ENCODE peak calls at places on chromosomes 4 and X, in nine cellular contexts. V is OCI-LY7, U is GM23338, J is GM23248, Z is SK-N-SH, G is neural progenitor cell, A is PC-3, F is HCT116, R is MM.1S. C is an unnamed sample.

GRCh38 chr4:57044996-57045395 is 65.2 kb downstream of the IGFBP7 start:
- DNase-seq in V (no peak), U (no peak), J (peak; percentile 44), Z (no peak), G (no peak), A (peak; percentile 69), F (no peak), R (no peak), C (no peak)

GRCh38 chr4:42673084-42673429 is 16.2 kb upstream of the ATP8A1 start:
- DNase-seq in V (peak; percentile 42), U (no peak), J (peak; percentile 61), Z (no peak), G (no peak), A (no peak), F (no peak), R (no peak), C (peak; percentile 54)

GRCh38 chr4:84678976-84679744 is 96.2 kb downstream of the CDS1 start:
- DNase-seq in V (no peak), U (no peak), J (peak; percentile 2), Z (no peak), G (no peak), A (no peak), F (no peak), R (no peak), C (no peak)

GRCh38 chr4:169369634-169370033 is 98.9 kb upstream of the SH3RF1 start:
- DNase-seq in V (no peak), U (peak; percentile 68), J (no peak), Z (no peak), G (no peak), A (no peak), F (no peak), R (no peak), C (no peak)

GRCh38 chrX:9598344-9598743 is 133.5 kb downstream of the TBL1X start:
- DNase-seq in V (no peak), U (no peak), J (no peak), Z (no peak), G (no peak), A (no peak), F (no peak), R (no peak), C (no peak)

GRCh38 chrX:47234583-47234982 is 1.8 kb downstream of the USP11 start:
- DNase-seq in V (no peak), U (no peak), J (peak; percentile 28), Z (no peak), G (no peak), A (no peak), F (no peak), R (no peak), C (no peak)

GRCh38 chr4:8817813-8818062 is 53.9 kb downstream of the HMX1 start:
- DNase-seq in V (no peak), U (no peak), J (no peak), Z (peak; percentile 36), G (no peak), A (no peak), F (no peak), R (no peak), C (no peak)

GRCh38 chr4:114156371-114156770 is 176.9 kb upstream of the ARSJ start:
- DNase-seq in V (no peak), U (no peak), J (no peak), Z (no peak), G (no peak), A (no peak), F (no peak), R (no peak), C (no peak)

GRCh38 chrX:85569096-85569495 is 189.6 kb upstream of the POF1B start:
- DNase-seq in V (no peak), U (peak; percentile 15), J (no peak), Z (no peak), G (no peak), A (no peak), F (no peak), R (no peak), C (no peak)

GRCh38 chr4:183256756-183257385 is 63.2 kb downstream of the CLDN22 start:
- DNase-seq in V (peak; percentile 35), U (peak; percentile 72), J (peak; percentile 75), Z (peak; percentile 70), G (peak; percentile 76), A (peak; percentile 48), F (peak; percentile 33), R (peak; percentile 34), C (peak; percentile 62)

GRCh38 chr4:38319456-38320348 is 344.3 kb upstream of the KLF3 start:
- DNase-seq in V (peak; percentile 70), U (peak; percentile 91), J (peak; percentile 90), Z (peak; percentile 94), G (peak; percentile 86), A (peak; percentile 94), F (no peak), R (peak; percentile 91), C (peak; percentile 91)

DNA sequence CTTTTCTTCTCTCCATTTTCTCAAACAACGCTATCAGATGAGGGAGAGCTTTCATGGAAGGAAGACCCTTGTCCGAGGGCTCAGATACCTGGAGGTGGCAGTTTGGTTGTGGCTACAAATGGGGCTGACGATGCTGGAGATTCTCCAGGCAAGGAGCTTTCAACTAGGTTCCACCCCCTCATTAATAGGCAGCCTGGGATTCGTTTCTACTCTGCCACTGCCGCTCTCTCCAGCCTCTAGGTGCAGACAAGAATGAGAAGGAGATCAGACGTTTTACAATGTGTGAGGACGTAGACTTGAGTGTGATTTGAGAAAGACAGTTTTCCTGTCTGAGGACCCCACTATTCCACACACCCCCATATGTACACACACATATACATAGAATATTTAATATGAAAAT is 53.1 kb downstream of the ETNPPL start:
- DNase-seq in V (no peak), U (no peak), J (no peak), Z (no peak), G (no peak), A (no peak), F (no peak), R (no peak), C (no peak)
- TF ChIP-seq EZH2phosphoT487 in V (no peak), U (no peak), J (no peak), Z (no peak), G (no peak), A (no peak), F (no peak), R (no peak), C (no peak)

GRCh38 chr4:139887378-139887801 is 221.8 kb downstream of the MGST2 start:
- DNase-seq in V (no peak), U (no peak), J (peak; percentile 34), Z (no peak), G (no peak), A (no peak), F (no peak), R (no peak), C (no peak)

GRCh38 chr4:139889194-139889762 is 223.7 kb downstream of the MGST2 start:
- DNase-seq in V (no peak), U (no peak), J (no peak), Z (no peak), G (no peak), A (peak; percentile 73), F (no peak), R (no peak), C (no peak)

GRCh38 chr4:139887962-139888735 is 222.5 kb downstream of the MGST2 start:
- DNase-seq in V (no peak), U (peak; percentile 26), J (no peak), Z (peak; percentile 23), G (no peak), A (peak; percentile 26), F (no peak), R (no peak), C (no peak)

GRCh38 chr4:139890810-139891209 is 225.2 kb downstream of the MGST2 start:
- DNase-seq in V (no peak), U (no peak), J (peak; percentile 85), Z (no peak), G (no peak), A (peak; percentile 46), F (no peak), R (no peak), C (no peak)

DNA sequence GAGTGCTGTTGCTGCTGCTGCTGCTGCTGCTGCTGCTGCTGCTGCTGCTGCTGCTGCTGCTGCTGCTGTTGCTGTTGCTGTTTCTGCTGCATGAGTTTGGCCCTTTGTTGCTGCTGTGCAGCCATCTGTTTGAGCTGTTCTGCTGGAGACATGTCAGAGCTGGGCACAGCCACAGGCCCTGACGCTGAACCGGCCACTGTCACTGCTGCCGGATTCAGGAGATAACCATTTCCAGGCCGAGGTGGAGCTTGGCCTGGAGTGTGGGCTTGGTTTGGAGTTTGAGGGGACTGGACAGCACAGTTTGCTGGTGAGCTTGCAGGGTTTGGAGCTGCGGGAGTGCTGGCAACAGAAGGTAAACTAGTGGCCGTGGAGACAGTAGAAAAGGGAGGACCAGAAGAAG is 224.3 kb downstream of the MGST2 start:
- DNase-seq in V (no peak), U (no peak), J (no peak), Z (peak; percentile 79), G (no peak), A (no peak), F (no peak), R (no peak), C (no peak)
- H3K4me2 ChIP-seq in V (no peak overlapping the region), U (no peak overlapping the region), J (no peak overlapping the region), Z (peak overlapping the region; percentile 69), G (no peak overlapping the region), A (peak overlapping the region; percentile 95), F (no peak overlapping the region), R (no peak overlapping the region), C (no peak overlapping the region)

GRCh38 chr4:148069086-148070010 is 337.5 kb downstream of the ARHGAP10 start:
- DNase-seq in V (no peak), U (no peak), J (no peak), Z (no peak), G (no peak), A (no peak), F (no peak), R (no peak), C (no peak)
- TF ChIP-seq EZH2phosphoT487 in V (no peak), U (no peak), J (no peak), Z (no peak), G (no peak), A (no peak), F (no peak), R (no peak), C (no peak)

GRCh38 chr4:168221298-168221697 is 97.3 kb downstream of the DDX60 start:
- DNase-seq in V (no peak), U (no peak), J (peak; percentile 72), Z (no peak), G (no peak), A (peak; percentile 72), F (no peak), R (no peak), C (no peak)
- H3K4me2 ChIP-seq in V (no peak overlapping the region), U (no peak overlapping the region), J (peak overlapping the region; percentile 17), Z (no peak overlapping the region), G (no peak overlapping the region), A (peak overlapping the region; percentile 34), F (peak overlapping the region; percentile 10), R (no peak overlapping the region), C (no peak overlapping the region)

GRCh38 chr4:181949704-181950312 is 293.4 kb upstream of the TENM3 start:
- DNase-seq in V (no peak), U (peak; percentile 80), J (no peak), Z (no peak), G (no peak), A (no peak), F (no peak), R (no peak), C (no peak)
- TF ChIP-seq EZH2phosphoT487 in V (no peak), U (no peak), J (no peak), Z (no peak), G (no peak), A (no peak), F (no peak), R (no peak), C (no peak)

DNA sequence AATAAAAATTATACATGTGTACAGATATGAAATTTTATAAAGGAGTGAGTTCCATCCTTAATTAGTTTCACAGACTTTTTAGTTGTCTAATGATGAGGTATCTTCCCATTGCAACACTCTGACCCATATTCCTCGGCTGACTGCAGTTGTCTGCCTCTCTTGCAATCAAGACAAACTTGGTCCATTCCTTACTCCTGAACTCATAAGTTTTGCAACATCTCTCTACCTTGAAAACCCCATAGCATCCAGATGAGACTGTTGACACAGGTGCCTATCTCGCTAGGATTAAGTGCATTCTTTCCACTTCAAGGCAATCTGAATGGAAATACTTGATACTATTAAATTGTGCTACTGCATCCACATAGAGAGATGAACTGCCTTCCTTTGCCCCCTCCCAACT is 2.3 kb downstream of the XKRX start:
- DNase-seq in V (no peak), U (no peak), J (peak; percentile 23), Z (no peak), G (no peak), A (no peak), F (no peak), R (no peak), C (no peak)
- H3K4me2 ChIP-seq in V (peak overlapping the region; percentile 87), U (no peak overlapping the region), J (no peak overlapping the region), Z (no peak overlapping the region), G (no peak overlapping the region), A (no peak overlapping the region), F (no peak overlapping the region), R (no peak overlapping the region), C (peak overlapping the region; percentile 41)

C was measured in hepatocyte.